ENCODE peak calls at places on chromosomes 6 and 20, in seven cellular contexts. W is glutamatergic neuron, S is WTC11, T is T-helper 17 cell, P is NCI-H345, O is heart left ventricle, F is AG04450. Y is an unnamed sample.
A peak's percentile ranks its signal among the peaks of the same experiment; 100 is the strongest.

GRCh38 chr6:5203571-5203970 is 57.2 kb downstream of the LYRM4 start:
- DNase-seq in W (peak; percentile 41), S (no peak), T (no peak), P (no peak), O (no peak), F (no peak), Y (no peak)

GRCh38 chr20:49573900-49574416 is 6.0 kb upstream of the PTGIS start:
- DNase-seq in W (no peak), S (no peak), T (no peak), P (no peak), O (peak; percentile 8), F (no peak), Y (no peak)

GRCh38 chr6:156410649-156411048 is 366.5 kb upstream of the ARID1B start:
- DNase-seq in W (no peak), S (no peak), T (no peak), P (no peak), O (no peak), F (no peak), Y (no peak)

GRCh38 chr20:64057628-64058498 is 5.1 kb upstream of the TCEA2 start:
- DNase-seq in W (peak; percentile 86), S (peak; percentile 94), T (peak; percentile 59), P (peak; percentile 70), O (peak; percentile 85), F (no peak), Y (no peak)

GRCh38 chr6:157728183-157728881 is 94.7 kb upstream of the SNX9 start:
- DNase-seq in W (no peak), S (no peak), T (no peak), P (no peak), O (no peak), F (no peak), Y (no peak)

GRCh38 chr6:95866732-95867131 is 149.0 kb upstream of the FUT9 start:
- DNase-seq in W (peak; percentile 32), S (peak; percentile 32), T (no peak), P (peak; percentile 18), O (no peak), F (no peak), Y (no peak)

GRCh38 chr6:30612687-30613248 is 4.3 kb downstream of the PPP1R10 start:
- DNase-seq in W (no peak), S (no peak), T (no peak), P (no peak), O (no peak), F (no peak), Y (no peak)

GRCh38 chr6:28895131-28895812 is 28.5 kb downstream of the TRIM27 start:
- DNase-seq in W (peak; percentile 87), S (peak; percentile 92), T (peak; percentile 76), P (peak; percentile 98), O (peak; percentile 92), F (peak; percentile 90), Y (peak; percentile 75)

GRCh38 chr6:10425973-10426780 is 11.3 kb upstream of the TFAP2A start:
- DNase-seq in W (peak; percentile 44), S (peak; percentile 60), T (no peak), P (no peak), O (no peak), F (no peak), Y (no peak)

GRCh38 chr6:169908403-169908933 is 157.0 kb downstream of the ERMARD start:
- DNase-seq in W (no peak), S (no peak), T (no peak), P (no peak), O (no peak), F (no peak), Y (no peak)

GRCh38 chr6:104332407-104332806 is 527.3 kb downstream of the HACE1 start:
- DNase-seq in W (no peak), S (no peak), T (no peak), P (no peak), O (no peak), F (no peak), Y (no peak)

GRCh38 chr6:131946404-131946991 is 4.7 kb downstream of the CCN2 start:
- DNase-seq in W (no peak), S (no peak), T (no peak), P (no peak), O (no peak), F (peak; percentile 66), Y (no peak)

GRCh38 chr6:72553531-72554202 is 68.2 kb upstream of the KCNQ5 start:
- DNase-seq in W (no peak), S (no peak), T (no peak), P (peak; percentile 68), O (no peak), F (peak; percentile 59), Y (peak; percentile 56)

GRCh38 chr20:54173653-54174451 is at the start of gene CYP24A1:
- DNase-seq in W (peak; percentile 44), S (peak; percentile 45), T (no peak), P (no peak), O (no peak), F (no peak), Y (no peak)

GRCh38 chr6:109008537-109008950 is 86.1 kb downstream of the SESN1 start:
- DNase-seq in W (no peak), S (no peak), T (no peak), P (peak; percentile 36), O (no peak), F (no peak), Y (no peak)

GRCh38 chr20:51628533-51629398 is 86.2 kb upstream of the NFATC2 start:
- DNase-seq in W (no peak), S (no peak), T (no peak), P (no peak), O (no peak), F (no peak), Y (no peak)

GRCh38 chr6:34570066-34570833 is 14.1 kb upstream of the SPDEF start:
- DNase-seq in W (no peak), S (no peak), T (no peak), P (no peak), O (no peak), F (no peak), Y (no peak)

GRCh38 chr20:17138237-17138636 is 88.6 kb upstream of the PCSK2 start:
- DNase-seq in W (no peak), S (no peak), T (no peak), P (no peak), O (no peak), F (no peak), Y (no peak)

GRCh38 chr6:38027685-38028373 is 208.3 kb downstream of the ZFAND3 start:
- DNase-seq in W (no peak), S (no peak), T (no peak), P (no peak), O (no peak), F (no peak), Y (no peak)

GRCh38 chr6:125746731-125747588 is 2.5 kb upstream of the HEY2 start:
- DNase-seq in W (peak; percentile 32), S (peak; percentile 81), T (peak; percentile 45), P (no peak), O (peak; percentile 83), F (no peak), Y (no peak)

GRCh38 chr20:40702504-40702903 is 13.5 kb upstream of the MAFB start:
- DNase-seq in W (no peak), S (no peak), T (no peak), P (no peak), O (no peak), F (no peak), Y (no peak)

GRCh38 chr6:126180585-126180984 is 159.3 kb upstream of the CENPW start:
- DNase-seq in W (no peak), S (no peak), T (no peak), P (no peak), O (no peak), F (peak; percentile 59), Y (peak; percentile 17)

GRCh38 chr6:30837870-30838269 is 46.4 kb upstream of the DDR1 start:
- DNase-seq in W (no peak), S (no peak), T (no peak), P (no peak), O (no peak), F (no peak), Y (no peak)

GRCh38 chr6:107124934-107125348 is 9.6 kb upstream of the BEND3 start:
- DNase-seq in W (peak; percentile 41), S (no peak), T (no peak), P (no peak), O (no peak), F (no peak), Y (no peak)

Y was measured in AG04449.